ENCODE peak calls at places on chromosomes 3 and 15, in five cellular contexts. O is neural crest cell, I is dorsolateral prefrontal cortex, Y is type B pancreatic cell, T is HS-5. N is an unnamed sample.

GRCh38 chr3:153138267-153139210 is 23.5 kb upstream of the RAP2B start:
- DNase-seq in O (no peak), I (no peak), Y (no peak), T (peak), N (no peak)

GRCh38 chr3:148089171-148089570 is 608.5 kb upstream of the AGTR1 start:
- DNase-seq in O (no peak), I (no peak), Y (no peak), T (no peak), N (no peak)

GRCh38 chr3:171770689-171771620 is 39.3 kb downstream of the PLD1 start:
- DNase-seq in O (no peak), I (no peak), Y (no peak), T (peak), N (no peak)

GRCh38 chr3:141074529-141074928 is 23.4 kb downstream of the SPSB4 start:
- DNase-seq in O (no peak), I (no peak), Y (no peak), T (no peak), N (no peak)

GRCh38 chr15:58865420-58865880 is 68.0 kb downstream of the SLTM start:
- DNase-seq in O (no peak), I (no peak), Y (no peak), T (no peak), N (no peak)

GRCh38 chr15:49255966-49256759 is 86.1 kb downstream of the GALK2 start:
- DNase-seq in O (no peak), I (no peak), Y (no peak), T (no peak), N (no peak)

GRCh38 chr15:85551221-85551832 is 170.9 kb downstream of the AKAP13 start:
- DNase-seq in O (no peak), I (no peak), Y (no peak), T (no peak), N (no peak)

GRCh38 chr15:60972866-60973265 is 256.2 kb downstream of the RORA start:
- DNase-seq in O (no peak), I (no peak), Y (no peak), T (peak), N (no peak)

GRCh38 chr15:31303434-31304073 is 23.1 kb upstream of the KLF13 start:
- DNase-seq in O (no peak), I (no peak), Y (peak), T (no peak), N (peak)

GRCh38 chr3:143726727-143727126 is 121.5 kb downstream of the SLC9A9 start:
- DNase-seq in O (no peak), I (no peak), Y (no peak), T (no peak), N (no peak)

N was measured in esophagus muscularis mucosa.